ENCODE peak calls at places on chromosome 6, in four cellular contexts. One of them, this sample, is unnamed.

GRCh38 chr6:27539551-27539950 is 66.6 kb upstream of the ZNF184 start:
- DNase-seq in CD8-positive, alpha-beta T cell: no peak
- DNase-seq in breast epithelium: no peak
- DNase-seq in fibroblast of pulmonary artery: no peak
- DNase-seq in this sample: no peak

GRCh38 chr6:89582669-89583325 is 55.8 kb downstream of the LYRM2 start:
- DNase-seq in fibroblast of pulmonary artery: no peak
- DNase-seq in CD8-positive, alpha-beta T cell: no peak
- DNase-seq in breast epithelium: no peak
- DNase-seq in this sample: no peak

GRCh38 chr6:11043961-11044711 is at the start of gene ELOVL2:
- DNase-seq in CD8-positive, alpha-beta T cell: no peak
- DNase-seq in fibroblast of pulmonary artery: peak
- DNase-seq in breast epithelium: no peak
- DNase-seq in this sample: no peak

GRCh38 chr6:31222496-31222895 is 49.4 kb downstream of the HLA-C start:
- DNase-seq in CD8-positive, alpha-beta T cell: no peak
- DNase-seq in breast epithelium: no peak
- DNase-seq in fibroblast of pulmonary artery: no peak
- DNase-seq in this sample: no peak

GRCh38 chr6:77620290-77620882 is 32.5 kb upstream of the MEI4 start:
- DNase-seq in breast epithelium: no peak
- DNase-seq in fibroblast of pulmonary artery: peak
- DNase-seq in CD8-positive, alpha-beta T cell: no peak
- DNase-seq in this sample: no peak

GRCh38 chr6:130632288-130632687 is 194.9 kb upstream of the SMLR1 start:
- DNase-seq in CD8-positive, alpha-beta T cell: no peak
- DNase-seq in fibroblast of pulmonary artery: no peak
- DNase-seq in breast epithelium: no peak
- DNase-seq in this sample: no peak

GRCh38 chr6:151494235-151494950 is 576 bp downstream of the CCDC170 start:
- DNase-seq in fibroblast of pulmonary artery: no peak
- DNase-seq in CD8-positive, alpha-beta T cell: no peak
- DNase-seq in breast epithelium: peak
- DNase-seq in this sample: no peak

GRCh38 chr6:1917628-1918371 is 308.1 kb downstream of the FOXC1 start:
- DNase-seq in fibroblast of pulmonary artery: peak
- DNase-seq in CD8-positive, alpha-beta T cell: no peak
- DNase-seq in breast epithelium: no peak
- DNase-seq in this sample: peak

GRCh38 chr6:1263039-1263849 is 48.7 kb upstream of the FOXQ1 start:
- DNase-seq in fibroblast of pulmonary artery: no peak
- DNase-seq in breast epithelium: no peak
- DNase-seq in CD8-positive, alpha-beta T cell: no peak
- DNase-seq in this sample: no peak

GRCh38 chr6:26159417-26160273 is 72.4 kb downstream of the HFE start:
- DNase-seq in CD8-positive, alpha-beta T cell: no peak
- DNase-seq in fibroblast of pulmonary artery: peak
- DNase-seq in breast epithelium: no peak
- DNase-seq in this sample: no peak

GRCh38 chr6:7150381-7151064 is 42.8 kb downstream of the RREB1 start:
- DNase-seq in breast epithelium: no peak
- DNase-seq in CD8-positive, alpha-beta T cell: no peak
- DNase-seq in fibroblast of pulmonary artery: no peak
- DNase-seq in this sample: no peak

GRCh38 chr6:38646166-38646565 is 6.4 kb upstream of the BTBD9 start:
- DNase-seq in breast epithelium: no peak
- DNase-seq in CD8-positive, alpha-beta T cell: no peak
- DNase-seq in fibroblast of pulmonary artery: no peak
- DNase-seq in this sample: no peak

GRCh38 chr6:96724641-96725040 is 112.6 kb downstream of the GPR63 start:
- DNase-seq in CD8-positive, alpha-beta T cell: no peak
- DNase-seq in breast epithelium: no peak
- DNase-seq in fibroblast of pulmonary artery: no peak
- DNase-seq in this sample: no peak

GRCh38 chr6:138539882-138540281 is 40.6 kb upstream of the NHSL1 start:
- DNase-seq in CD8-positive, alpha-beta T cell: no peak
- DNase-seq in fibroblast of pulmonary artery: no peak
- DNase-seq in breast epithelium: no peak
- DNase-seq in this sample: no peak

GRCh38 chr6:43733471-43734293 is 36.3 kb upstream of the VEGFA start:
- DNase-seq in CD8-positive, alpha-beta T cell: no peak
- DNase-seq in fibroblast of pulmonary artery: no peak
- DNase-seq in breast epithelium: no peak
- DNase-seq in this sample: peak

GRCh38 chr6:56017198-56017597 is 141.8 kb upstream of the BMP5 start:
- DNase-seq in fibroblast of pulmonary artery: no peak
- DNase-seq in CD8-positive, alpha-beta T cell: no peak
- DNase-seq in breast epithelium: no peak
- DNase-seq in this sample: no peak

GRCh38 chr6:24009319-24009718 is 116.7 kb upstream of the NRSN1 start:
- DNase-seq in CD8-positive, alpha-beta T cell: no peak
- DNase-seq in fibroblast of pulmonary artery: no peak
- DNase-seq in breast epithelium: no peak
- DNase-seq in this sample: no peak

GRCh38 chr6:26205625-26206574 is 118.7 kb downstream of the HFE start:
- DNase-seq in breast epithelium: no peak
- DNase-seq in CD8-positive, alpha-beta T cell: no peak
- DNase-seq in fibroblast of pulmonary artery: peak
- DNase-seq in this sample: no peak

GRCh38 chr6:80658926-80659325 is 552.5 kb downstream of the BCKDHB start:
- DNase-seq in breast epithelium: no peak
- DNase-seq in fibroblast of pulmonary artery: no peak
- DNase-seq in CD8-positive, alpha-beta T cell: no peak
- DNase-seq in this sample: no peak

GRCh38 chr6:147204060-147204785 is at the start of gene STXBP5:
- DNase-seq in CD8-positive, alpha-beta T cell: peak
- DNase-seq in fibroblast of pulmonary artery: peak
- DNase-seq in breast epithelium: no peak
- DNase-seq in this sample: peak

GRCh38 chr6:127971945-127972391 is 71.1 kb upstream of the THEMIS start:
- DNase-seq in fibroblast of pulmonary artery: peak
- DNase-seq in CD8-positive, alpha-beta T cell: peak
- DNase-seq in breast epithelium: no peak
- DNase-seq in this sample: no peak

GRCh38 chr6:167731731-167732422 is 94.8 kb upstream of the AFDN start:
- DNase-seq in fibroblast of pulmonary artery: no peak
- DNase-seq in CD8-positive, alpha-beta T cell: no peak
- DNase-seq in breast epithelium: no peak
- DNase-seq in this sample: peak

GRCh38 chr6:136723780-136724179 is 68.5 kb downstream of the MAP3K5 start:
- DNase-seq in breast epithelium: no peak
- DNase-seq in fibroblast of pulmonary artery: no peak
- DNase-seq in CD8-positive, alpha-beta T cell: peak
- DNase-seq in this sample: no peak

GRCh38 chr6:138590796-138591709 is 91.8 kb upstream of the NHSL1 start:
- DNase-seq in breast epithelium: no peak
- DNase-seq in CD8-positive, alpha-beta T cell: no peak
- DNase-seq in fibroblast of pulmonary artery: peak
- DNase-seq in this sample: peak

GRCh38 chr6:47241742-47242482 is 67.8 kb downstream of the TNFRSF21 start:
- DNase-seq in fibroblast of pulmonary artery: peak
- DNase-seq in breast epithelium: no peak
- DNase-seq in CD8-positive, alpha-beta T cell: no peak
- DNase-seq in this sample: no peak

GRCh38 chr6:35496851-35497570 is at the start of gene TEAD3:
- DNase-seq in fibroblast of pulmonary artery: peak
- DNase-seq in breast epithelium: peak
- DNase-seq in CD8-positive, alpha-beta T cell: peak
- DNase-seq in this sample: peak

GRCh38 chr6:68313911-68314310 is 321.2 kb upstream of the ADGRB3 start:
- DNase-seq in fibroblast of pulmonary artery: peak
- DNase-seq in CD8-positive, alpha-beta T cell: no peak
- DNase-seq in breast epithelium: no peak
- DNase-seq in this sample: no peak

GRCh38 chr6:89082439-89082838 is 1.9 kb downstream of the PNRC1 start:
- DNase-seq in fibroblast of pulmonary artery: peak
- DNase-seq in breast epithelium: no peak
- DNase-seq in CD8-positive, alpha-beta T cell: no peak
- DNase-seq in this sample: no peak

GRCh38 chr6:37481793-37482192 is 17.9 kb downstream of the CCDC167 start:
- DNase-seq in CD8-positive, alpha-beta T cell: no peak
- DNase-seq in fibroblast of pulmonary artery: no peak
- DNase-seq in breast epithelium: no peak
- DNase-seq in this sample: no peak

GRCh38 chr6:111875741-111876140 is 2.5 kb upstream of the FYN start:
- DNase-seq in breast epithelium: no peak
- DNase-seq in CD8-positive, alpha-beta T cell: no peak
- DNase-seq in fibroblast of pulmonary artery: no peak
- DNase-seq in this sample: no peak

GRCh38 chr6:29071831-29072723 is 15.0 kb downstream of the OR2B3 start:
- DNase-seq in fibroblast of pulmonary artery: peak
- DNase-seq in breast epithelium: no peak
- DNase-seq in CD8-positive, alpha-beta T cell: no peak
- DNase-seq in this sample: no peak

GRCh38 chr6:16286151-16286522 is 47.8 kb downstream of the GMPR start:
- DNase-seq in fibroblast of pulmonary artery: peak
- DNase-seq in CD8-positive, alpha-beta T cell: no peak
- DNase-seq in breast epithelium: no peak
- DNase-seq in this sample: no peak

GRCh38 chr6:41370488-41371111 is 35.2 kb downstream of the NCR2 start:
- DNase-seq in breast epithelium: no peak
- DNase-seq in CD8-positive, alpha-beta T cell: no peak
- DNase-seq in fibroblast of pulmonary artery: no peak
- DNase-seq in this sample: no peak

GRCh38 chr6:30881392-30881986 is 2.8 kb upstream of the DDR1 start:
- DNase-seq in fibroblast of pulmonary artery: no peak
- DNase-seq in breast epithelium: no peak
- DNase-seq in CD8-positive, alpha-beta T cell: no peak
- DNase-seq in this sample: no peak

GRCh38 chr6:90256698-90257485 is 39.8 kb downstream of the BACH2 start:
- DNase-seq in CD8-positive, alpha-beta T cell: peak
- DNase-seq in fibroblast of pulmonary artery: peak
- DNase-seq in breast epithelium: no peak
- DNase-seq in this sample: no peak

This sample was measured in ureter.